ENCODE peak calls at places on chromosomes 2 and 18, in five cellular contexts. One of them, this sample, is unnamed.

GRCh38 chr18:5452943-5453342 is 90.9 kb downstream of the EPB41L3 start:
- DNase-seq in HTR-8/SVneo: no peak
- DNase-seq in body of pancreas: no peak
- DNase-seq in left cardiac atrium: no peak
- DNase-seq in CD8-positive, alpha-beta memory T cell: no peak
- DNase-seq in this sample: no peak

GRCh38 chr2:200929334-200930249 is 33.9 kb downstream of the ORC2 start:
- DNase-seq in HTR-8/SVneo: no peak
- DNase-seq in body of pancreas: no peak
- DNase-seq in left cardiac atrium: no peak
- DNase-seq in CD8-positive, alpha-beta memory T cell: no peak
- DNase-seq in this sample: no peak

GRCh38 chr2:235765181-235765820 is 271.5 kb downstream of the AGAP1 start:
- DNase-seq in HTR-8/SVneo: peak; percentile 30
- DNase-seq in body of pancreas: no peak
- DNase-seq in left cardiac atrium: no peak
- DNase-seq in CD8-positive, alpha-beta memory T cell: no peak
- DNase-seq in this sample: peak; percentile 41

GRCh38 chr2:108267117-108267516 is 21.6 kb upstream of the SULT1C2 start:
- DNase-seq in HTR-8/SVneo: no peak
- DNase-seq in body of pancreas: no peak
- DNase-seq in left cardiac atrium: no peak
- DNase-seq in CD8-positive, alpha-beta memory T cell: no peak
- DNase-seq in this sample: no peak

GRCh38 chr2:121076885-121077549 is 208.0 kb downstream of the TFCP2L1 start:
- DNase-seq in HTR-8/SVneo: peak; percentile 65
- DNase-seq in body of pancreas: peak; percentile 74
- DNase-seq in left cardiac atrium: peak; percentile 71
- DNase-seq in CD8-positive, alpha-beta memory T cell: peak; percentile 57
- DNase-seq in this sample: peak; percentile 81

GRCh38 chr2:109612991-109613921 is 510 bp downstream of the SEPTIN10 start:
- DNase-seq in HTR-8/SVneo: no peak
- DNase-seq in body of pancreas: peak; percentile 48
- DNase-seq in left cardiac atrium: peak; percentile 72
- DNase-seq in CD8-positive, alpha-beta memory T cell: no peak
- DNase-seq in this sample: peak; percentile 77

GRCh38 chr2:96927420-96928171 is 57.7 kb upstream of the SEMA4C start:
- DNase-seq in HTR-8/SVneo: no peak
- DNase-seq in body of pancreas: peak; percentile 44
- DNase-seq in left cardiac atrium: no peak
- DNase-seq in CD8-positive, alpha-beta memory T cell: peak; percentile 24
- DNase-seq in this sample: peak; percentile 87

GRCh38 chr2:206274434-206275273 is at the start of gene ZDBF2:
- DNase-seq in HTR-8/SVneo: peak; percentile 67
- DNase-seq in body of pancreas: peak; percentile 60
- DNase-seq in left cardiac atrium: peak; percentile 47
- DNase-seq in CD8-positive, alpha-beta memory T cell: peak; percentile 66
- DNase-seq in this sample: peak; percentile 70

GRCh38 chr18:34978953-34979608 is 62.1 kb upstream of the MAPRE2 start:
- DNase-seq in HTR-8/SVneo: peak; percentile 45
- DNase-seq in body of pancreas: peak; percentile 77
- DNase-seq in left cardiac atrium: peak; percentile 72
- DNase-seq in CD8-positive, alpha-beta memory T cell: peak; percentile 73
- DNase-seq in this sample: peak; percentile 74

GRCh38 chr2:237618449-237618848 is 8.9 kb upstream of the LRRFIP1 start:
- DNase-seq in HTR-8/SVneo: no peak
- DNase-seq in body of pancreas: no peak
- DNase-seq in left cardiac atrium: no peak
- DNase-seq in CD8-positive, alpha-beta memory T cell: no peak
- DNase-seq in this sample: no peak

GRCh38 chr2:10922307-10923006 is 10.7 kb downstream of the KCNF1 start:
- DNase-seq in HTR-8/SVneo: no peak
- DNase-seq in body of pancreas: no peak
- DNase-seq in left cardiac atrium: peak; percentile 12
- DNase-seq in CD8-positive, alpha-beta memory T cell: no peak
- DNase-seq in this sample: no peak

GRCh38 chr18:35183846-35184245 is 57.0 kb upstream of the ZNF397 start:
- DNase-seq in HTR-8/SVneo: no peak
- DNase-seq in body of pancreas: no peak
- DNase-seq in left cardiac atrium: no peak
- DNase-seq in CD8-positive, alpha-beta memory T cell: no peak
- DNase-seq in this sample: no peak

GRCh38 chr2:173033080-173033479 is 42.6 kb upstream of the MAP3K20 start:
- DNase-seq in HTR-8/SVneo: no peak
- DNase-seq in body of pancreas: no peak
- DNase-seq in left cardiac atrium: no peak
- DNase-seq in CD8-positive, alpha-beta memory T cell: no peak
- DNase-seq in this sample: no peak

GRCh38 chr18:79873449-79874110 is 75.8 kb downstream of the KCNG2 start:
- DNase-seq in HTR-8/SVneo: no peak
- DNase-seq in body of pancreas: no peak
- DNase-seq in left cardiac atrium: no peak
- DNase-seq in CD8-positive, alpha-beta memory T cell: no peak
- DNase-seq in this sample: no peak

GRCh38 chr2:173962583-173963110 is 2.5 kb downstream of the SP3 start:
- DNase-seq in HTR-8/SVneo: no peak
- DNase-seq in body of pancreas: no peak
- DNase-seq in left cardiac atrium: no peak
- DNase-seq in CD8-positive, alpha-beta memory T cell: no peak
- DNase-seq in this sample: no peak

GRCh38 chr2:42513252-42513918 is 19.6 kb upstream of the KCNG3 start:
- DNase-seq in HTR-8/SVneo: peak; percentile 68
- DNase-seq in body of pancreas: peak; percentile 48
- DNase-seq in left cardiac atrium: no peak
- DNase-seq in CD8-positive, alpha-beta memory T cell: no peak
- DNase-seq in this sample: no peak

GRCh38 chr2:207502799-207503198 is 27.0 kb upstream of the CREB1 start:
- DNase-seq in HTR-8/SVneo: no peak
- DNase-seq in body of pancreas: no peak
- DNase-seq in left cardiac atrium: no peak
- DNase-seq in CD8-positive, alpha-beta memory T cell: no peak
- DNase-seq in this sample: no peak

GRCh38 chr2:228841877-228842276 is 429.2 kb downstream of the PID1 start:
- DNase-seq in HTR-8/SVneo: no peak
- DNase-seq in body of pancreas: no peak
- DNase-seq in left cardiac atrium: no peak
- DNase-seq in CD8-positive, alpha-beta memory T cell: no peak
- DNase-seq in this sample: no peak

GRCh38 chr2:235894839-235895238 is 273.3 kb downstream of the GBX2 start:
- DNase-seq in HTR-8/SVneo: no peak
- DNase-seq in body of pancreas: no peak
- DNase-seq in left cardiac atrium: no peak
- DNase-seq in CD8-positive, alpha-beta memory T cell: no peak
- DNase-seq in this sample: no peak

GRCh38 chr2:20091305-20091991 is 40.0 kb upstream of the LAPTM4A start:
- DNase-seq in HTR-8/SVneo: peak; percentile 94
- DNase-seq in body of pancreas: no peak
- DNase-seq in left cardiac atrium: peak; percentile 65
- DNase-seq in CD8-positive, alpha-beta memory T cell: no peak
- DNase-seq in this sample: peak; percentile 92

GRCh38 chr18:28504100-28504499 is 327.2 kb upstream of the CDH2 start:
- DNase-seq in HTR-8/SVneo: no peak
- DNase-seq in body of pancreas: no peak
- DNase-seq in left cardiac atrium: no peak
- DNase-seq in CD8-positive, alpha-beta memory T cell: no peak
- DNase-seq in this sample: no peak

GRCh38 chr2:157087373-157088005 is 170.0 kb upstream of the GALNT5 start:
- DNase-seq in HTR-8/SVneo: no peak
- DNase-seq in body of pancreas: no peak
- DNase-seq in left cardiac atrium: peak; percentile 28
- DNase-seq in CD8-positive, alpha-beta memory T cell: no peak
- DNase-seq in this sample: peak; percentile 75

GRCh38 chr2:18684202-18685040 is 95.1 kb upstream of the NT5C1B start:
- DNase-seq in HTR-8/SVneo: no peak
- DNase-seq in body of pancreas: no peak
- DNase-seq in left cardiac atrium: no peak
- DNase-seq in CD8-positive, alpha-beta memory T cell: no peak
- DNase-seq in this sample: no peak

GRCh38 chr2:239329972-239330572 is 70.7 kb downstream of the HDAC4 start:
- DNase-seq in HTR-8/SVneo: no peak
- DNase-seq in body of pancreas: peak; percentile 66
- DNase-seq in left cardiac atrium: no peak
- DNase-seq in CD8-positive, alpha-beta memory T cell: no peak
- DNase-seq in this sample: peak; percentile 58

GRCh38 chr2:11541693-11542274 is 7.9 kb downstream of the GREB1 start:
- DNase-seq in HTR-8/SVneo: no peak
- DNase-seq in body of pancreas: no peak
- DNase-seq in left cardiac atrium: no peak
- DNase-seq in CD8-positive, alpha-beta memory T cell: no peak
- DNase-seq in this sample: no peak

GRCh38 chr2:65722028-65722427 is 289.6 kb upstream of the SPRED2 start:
- DNase-seq in HTR-8/SVneo: peak; percentile 30
- DNase-seq in body of pancreas: peak; percentile 68
- DNase-seq in left cardiac atrium: peak; percentile 50
- DNase-seq in CD8-positive, alpha-beta memory T cell: no peak
- DNase-seq in this sample: peak; percentile 28

GRCh38 chr2:88053301-88053700 is 2.3 kb downstream of the KRCC1 start:
- DNase-seq in HTR-8/SVneo: no peak
- DNase-seq in body of pancreas: no peak
- DNase-seq in left cardiac atrium: no peak
- DNase-seq in CD8-positive, alpha-beta memory T cell: no peak
- DNase-seq in this sample: no peak

GRCh38 chr2:180219471-180219870 is 212.4 kb upstream of the CWC22 start:
- DNase-seq in HTR-8/SVneo: no peak
- DNase-seq in body of pancreas: no peak
- DNase-seq in left cardiac atrium: no peak
- DNase-seq in CD8-positive, alpha-beta memory T cell: no peak
- DNase-seq in this sample: no peak

GRCh38 chr18:23992119-23992940 is 22.2 kb upstream of the TTC39C start:
- DNase-seq in HTR-8/SVneo: no peak
- DNase-seq in body of pancreas: peak; percentile 67
- DNase-seq in left cardiac atrium: peak; percentile 40
- DNase-seq in CD8-positive, alpha-beta memory T cell: peak; percentile 75
- DNase-seq in this sample: no peak

GRCh38 chr18:70335892-70336726 is 47.3 kb downstream of the SOCS6 start:
- DNase-seq in HTR-8/SVneo: no peak
- DNase-seq in body of pancreas: no peak
- DNase-seq in left cardiac atrium: no peak
- DNase-seq in CD8-positive, alpha-beta memory T cell: no peak
- DNase-seq in this sample: no peak

GRCh38 chr2:230872968-230873669 is 8.4 kb downstream of the ITM2C start:
- DNase-seq in HTR-8/SVneo: no peak
- DNase-seq in body of pancreas: no peak
- DNase-seq in left cardiac atrium: no peak
- DNase-seq in CD8-positive, alpha-beta memory T cell: no peak
- DNase-seq in this sample: no peak

This sample was measured in psoas muscle.